ENCODE peak calls at places on chromosomes 1 and 21, in eight cellular contexts. A is activated T-helper 9 cell treated with anti-CD3 and anti-CD28 coated beads, Interleukin-2, amount 50 U/mL, for 16 hours; F is hepatocyte; E is astrocyte of the spinal cord; C is EL; P is KBM-7; S is HTR-8/SVneo; R is neural crest cell. X is an unnamed sample.

GRCh38 chr1:161792740-161793139 is 26.6 kb downstream of the ATF6 start:
- DNase-seq in F (peak), A (no peak), P (peak), E (peak), R (no peak), C (peak), S (peak), X (no peak)

GRCh38 chr1:154940880-154941228 is 4.3 kb upstream of the PMVK start:
- DNase-seq in S (no peak), F (no peak), P (no peak), R (no peak), E (no peak), C (no peak), A (no peak), X (no peak)

GRCh38 chr1:245118066-245118465 is 36.7 kb upstream of the KIF26B start:
- DNase-seq in E (no peak), F (no peak), C (no peak), P (no peak), R (no peak), A (no peak), S (no peak), X (no peak)

GRCh38 chr21:42454791-42455190 is 41.2 kb downstream of the RSPH1 start:
- DNase-seq in E (no peak), A (no peak), C (no peak), R (no peak), S (no peak), P (no peak), F (no peak), X (no peak)

GRCh38 chr1:182301467-182302198 is 90.0 kb downstream of the GLUL start:
- DNase-seq in P (no peak), S (no peak), E (peak), A (no peak), C (no peak), R (no peak), F (peak), X (peak)

GRCh38 chr1:155485945-155486344 is 76.7 kb downstream of the ASH1L start:
- DNase-seq in C (no peak), S (no peak), R (no peak), P (no peak), F (no peak), A (no peak), E (no peak), X (no peak)

GRCh38 chr1:107964397-107965111 is 426 bp downstream of the VAV3 start:
- DNase-seq in A (no peak), S (no peak), C (peak), E (peak), F (peak), R (no peak), P (no peak), X (peak)

GRCh38 chr1:14095001-14095400 is 395.0 kb downstream of the PRDM2 start:
- DNase-seq in R (no peak), A (no peak), F (peak), S (peak), P (peak), E (peak), C (no peak), X (no peak)

GRCh38 chr1:100322436-100323211 is 29.7 kb upstream of the CDC14A start:
- DNase-seq in S (no peak), A (no peak), P (no peak), F (peak), C (peak), E (peak), R (no peak), X (no peak)

GRCh38 chr1:19563336-19564097 is 78.2 kb upstream of the CAPZB start:
- DNase-seq in R (no peak), S (no peak), A (no peak), F (peak), E (peak), C (peak), P (no peak), X (peak)

GRCh38 chr1:246068113-246068512 is 439.0 kb downstream of the SMYD3 start:
- DNase-seq in E (no peak), A (no peak), S (no peak), F (no peak), R (no peak), P (no peak), C (no peak), X (no peak)

GRCh38 chr1:230381049-230381467 is 45.1 kb downstream of the PGBD5 start:
- DNase-seq in S (no peak), E (no peak), R (no peak), C (no peak), A (no peak), P (no peak), F (no peak), X (no peak)